ENCODE peak calls at places on chromosomes 2 and 18, in six cellular contexts. F is fibroblast of lung, D is heart left ventricle, K is neural progenitor cell, S is ovary, R is breast epithelium. Q is an unnamed sample.
A peak's percentile ranks its signal among the peaks of the same experiment; 100 is the strongest.

GRCh38 chr2:10307561-10308156 is 5.0 kb downstream of the HPCAL1 start:
- DNase-seq in K (no peak), S (no peak), R (no peak), D (no peak), F (peak; percentile 42), Q (no peak)

GRCh38 chr18:24878289-24878688 is 417.9 kb downstream of the HRH4 start:
- DNase-seq in K (peak; percentile 53), S (no peak), R (no peak), D (no peak), F (peak; percentile 37), Q (no peak)

GRCh38 chr18:23669202-23669766 is 6.6 kb upstream of the ANKRD29 start:
- DNase-seq in R (no peak), S (no peak), K (no peak), D (no peak), F (no peak), Q (no peak)

GRCh38 chr2:179963626-179964025 is 43.5 kb downstream of the CWC22 start:
- DNase-seq in K (no peak), S (no peak), D (no peak), F (peak; percentile 60), R (no peak), Q (no peak)

GRCh38 chr18:47422524-47422923 is 171.1 kb upstream of the SKOR2 start:
- DNase-seq in R (no peak), S (no peak), D (no peak), F (no peak), K (peak; percentile 32), Q (no peak)

GRCh38 chr18:29307231-29307630 is 1130.3 kb upstream of the CDH2 start:
- DNase-seq in F (no peak), K (no peak), S (no peak), D (no peak), R (no peak), Q (no peak)

GRCh38 chr2:238059505-238059904 is 1.3 kb upstream of the SCLY start:
- DNase-seq in K (no peak), R (no peak), D (no peak), F (no peak), S (no peak), Q (no peak)

GRCh38 chr2:240762249-240762648 is 57.8 kb downstream of the KIF1A start:
- DNase-seq in R (no peak), S (no peak), K (no peak), D (no peak), F (no peak), Q (no peak)

GRCh38 chr2:48454504-48454903 is 75.5 kb upstream of the STON1 start:
- DNase-seq in R (no peak), F (no peak), S (no peak), K (no peak), D (no peak), Q (no peak)

GRCh38 chr2:122168799-122169198 is 413.3 kb downstream of the TSN start:
- DNase-seq in F (no peak), R (no peak), K (peak; percentile 13), S (no peak), D (no peak), Q (no peak)

GRCh38 chr2:33130544-33130943 is 183.8 kb downstream of the LTBP1 start:
- DNase-seq in K (no peak), R (no peak), F (no peak), D (no peak), S (no peak), Q (no peak)

GRCh38 chr2:219254590-219255219 is 987 bp upstream of the TUBA4A start:
- DNase-seq in R (no peak), F (no peak), D (no peak), K (no peak), S (no peak), Q (no peak)

GRCh38 chr2:54862742-54863141 is 139.3 kb downstream of the EML6 start:
- DNase-seq in R (no peak), D (no peak), S (no peak), K (no peak), F (no peak), Q (no peak)

GRCh38 chr2:23745726-23746105 is 181.2 kb downstream of the ATAD2B start:
- DNase-seq in D (peak; percentile 26), S (no peak), K (no peak), R (peak; percentile 46), F (peak; percentile 19), Q (no peak)

GRCh38 chr18:45957100-45957499 is 10.0 kb downstream of the EPG5 start:
- DNase-seq in F (peak; percentile 83), R (no peak), S (no peak), K (no peak), D (no peak), Q (no peak)

GRCh38 chr2:6896930-6897759 is 19.6 kb downstream of the RSAD2 start:
- DNase-seq in D (no peak), F (peak; percentile 40), R (no peak), S (no peak), K (no peak), Q (no peak)

GRCh38 chr2:174836345-174836999 is 72.2 kb upstream of the CHRNA1 start:
- DNase-seq in K (no peak), R (no peak), F (peak; percentile 96), S (no peak), D (no peak), Q (no peak)

GRCh38 chr18:37419272-37419671 is 146.3 kb downstream of the CELF4 start:
- DNase-seq in R (no peak), S (no peak), K (no peak), F (peak; percentile 69), D (no peak), Q (no peak)

GRCh38 chr2:150280255-150280654 is 207.2 kb downstream of the RND3 start:
- DNase-seq in F (peak; percentile 70), K (no peak), S (no peak), R (no peak), D (peak; percentile 27), Q (no peak)

DNA sequence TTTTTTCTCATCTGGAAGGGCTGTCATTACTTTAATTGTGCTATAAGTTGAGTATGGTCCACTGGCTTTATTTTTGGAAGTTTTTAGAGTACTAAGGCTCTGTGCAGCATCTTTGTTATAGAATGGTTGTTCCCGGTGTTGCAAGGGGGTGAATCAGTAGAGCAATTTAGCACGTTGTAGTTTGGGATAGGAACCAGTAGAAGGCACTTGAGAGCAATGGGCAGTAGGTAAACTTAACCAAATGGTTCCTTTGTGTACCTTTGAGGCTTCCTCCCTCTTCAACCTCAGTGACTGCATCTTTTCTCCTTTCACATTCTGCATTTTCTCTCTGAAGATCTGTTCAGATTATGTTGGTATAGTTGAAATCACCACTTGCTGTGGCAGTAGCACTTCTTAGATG is 238.2 kb upstream of the SYT4 start:
- DNase-seq in K (no peak), F (no peak), S (no peak), D (no peak), R (no peak), Q (no peak)
- H3K9me3 ChIP-seq in K (no peaks in the 10 kb centered on the region), F (no peaks in the 10 kb centered on the region), S (no peaks in the 10 kb centered on the region), D (no peaks in the 10 kb centered on the region), R (peaks cover 4% of the 10 kb centered on the region), Q (no peaks in the 10 kb centered on the region)

DNA sequence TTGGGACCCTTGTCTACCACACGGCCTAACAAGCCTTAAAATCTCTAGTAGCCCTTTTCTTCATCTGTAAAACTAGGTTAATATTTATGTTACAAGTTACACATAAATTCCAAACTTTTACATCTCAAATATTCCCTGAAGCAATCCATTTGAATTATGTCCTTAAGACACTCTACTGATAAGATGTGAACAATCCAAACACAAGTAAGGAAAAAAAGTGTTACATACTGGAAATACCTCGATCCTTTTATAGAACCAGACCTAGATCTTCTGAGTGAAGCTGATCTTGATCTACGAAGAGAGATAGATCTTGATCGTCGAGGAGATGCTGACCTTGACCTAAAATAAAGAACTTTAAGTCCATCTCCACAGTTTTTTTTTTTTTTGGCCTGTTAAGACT is 3.3 kb downstream of the SRSF7 start:
- DNase-seq in S (no peak), F (no peak), K (no peak), R (no peak), D (no peak), Q (no peak)
- H3K9me3 ChIP-seq in S (no peaks in the 10 kb centered on the region), F (no peaks in the 10 kb centered on the region), K (no peaks in the 10 kb centered on the region), R (no peaks in the 10 kb centered on the region), D (no peaks in the 10 kb centered on the region), Q (peaks cover 5% of the 10 kb centered on the region)

DNA sequence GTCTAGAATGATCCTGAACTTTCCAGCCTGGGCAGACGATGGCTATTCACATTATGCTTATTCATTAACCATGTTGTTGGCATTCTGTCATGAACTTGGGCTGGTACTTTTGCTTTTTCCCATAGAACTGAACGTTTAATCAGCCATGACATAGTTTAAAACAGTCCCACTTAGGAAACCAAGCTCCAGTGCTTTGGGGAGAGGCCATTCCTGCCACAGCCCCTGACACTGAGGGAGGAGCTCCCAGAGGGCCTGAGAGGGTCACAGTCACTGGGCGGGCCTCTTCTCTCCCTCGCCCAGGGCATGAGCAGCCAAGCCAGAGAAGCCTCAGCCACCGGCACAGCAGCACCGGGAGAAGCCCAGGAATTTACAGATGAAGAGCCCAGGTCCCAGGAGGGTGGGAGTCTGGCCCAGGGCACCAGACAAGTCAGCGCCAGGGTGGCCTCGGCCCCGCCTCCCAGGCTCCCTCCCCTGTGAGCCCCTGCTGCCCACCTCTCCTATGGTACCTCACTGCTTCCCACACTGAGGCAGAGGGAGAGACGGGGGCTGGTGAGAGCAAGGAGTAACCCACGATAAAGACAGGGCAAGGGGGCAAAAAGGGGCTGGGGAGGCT is 33.6 kb downstream of the MAL start:
- DNase-seq in K (no peak), R (no peak), S (no peak), F (no peak), D (no peak), Q (no peak)
- H3K9me3 ChIP-seq in K (peaks cover 6% of the 10 kb centered on the region), R (no peaks in the 10 kb centered on the region), S (no peaks in the 10 kb centered on the region), F (no peaks in the 10 kb centered on the region), D (no peaks in the 10 kb centered on the region), Q (no peaks in the 10 kb centered on the region)

GRCh38 chr2:215900865-215901264 is 112.5 kb downstream of the MREG start:
- DNase-seq in K (no peak), D (no peak), S (no peak), R (no peak), F (no peak), Q (no peak)

GRCh38 chr2:215896921-215897320 is 116.4 kb downstream of the MREG start:
- DNase-seq in F (no peak), D (no peak), S (no peak), R (no peak), K (no peak), Q (no peak)

GRCh38 chr2:215900203-215900611 is 113.1 kb downstream of the MREG start:
- DNase-seq in R (peak; percentile 73), D (no peak), K (no peak), S (no peak), F (peak; percentile 33), Q (no peak)

GRCh38 chr2:215899111-215900074 is 114.0 kb downstream of the MREG start:
- DNase-seq in S (no peak), D (no peak), F (peak; percentile 77), R (no peak), K (no peak), Q (no peak)

GRCh38 chr2:215898363-215898762 is 115.0 kb downstream of the MREG start:
- DNase-seq in K (no peak), R (no peak), F (no peak), D (no peak), S (no peak), Q (no peak)
- H3K9me3 ChIP-seq in K (no peaks in the 10 kb centered on the region), R (no peaks in the 10 kb centered on the region), F (no peaks in the 10 kb centered on the region), D (no peaks in the 10 kb centered on the region), S (no peaks in the 10 kb centered on the region), Q (no peaks in the 10 kb centered on the region)

DNA sequence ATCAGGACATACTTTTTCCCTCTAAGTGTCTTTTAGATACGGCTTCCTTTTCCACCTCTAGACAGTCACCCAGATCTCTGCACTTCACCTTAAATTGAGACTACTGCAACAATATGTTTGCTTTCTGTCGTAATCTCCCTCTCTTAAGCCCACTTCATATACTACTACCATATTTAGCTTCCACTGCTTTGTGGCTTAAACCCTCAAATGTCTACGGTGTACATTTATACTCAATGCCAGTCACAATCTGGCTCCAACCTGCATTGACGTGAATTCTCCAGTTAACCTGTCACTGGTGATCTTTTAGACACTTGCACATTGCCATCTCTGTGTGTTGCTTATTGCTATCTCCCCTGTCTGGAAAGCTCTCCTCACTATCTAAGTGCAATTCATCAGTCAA is 56.4 kb downstream of the ICOS start:
- DNase-seq in F (no peak), R (no peak), K (no peak), S (no peak), D (no peak), Q (no peak)
- H3K9me3 ChIP-seq in F (no peaks in the 10 kb centered on the region), R (no peaks in the 10 kb centered on the region), K (no peaks in the 10 kb centered on the region), S (no peaks in the 10 kb centered on the region), D (no peaks in the 10 kb centered on the region), Q (no peaks in the 10 kb centered on the region)